ENCODE peak calls at places on chromosomes 2 and 18, in eight cellular contexts. P is occipital lobe, A is caudate nucleus, G is DMS79 treated with DMSO at 0.1 percent for 48 hours, E is neural crest cell, J is GM23248, I is HS-5, O is LoVo. B is an unnamed sample.

GRCh38 chr2:18473241-18473841 is 87.1 kb downstream of the RDH14 start:
- DNase-seq in E (no peak), O (no peak), J (peak), P (no peak), I (peak), G (no peak), A (no peak), B (peak)

GRCh38 chr2:129467012-129467779 is 512.3 kb upstream of the RAB6C start:
- DNase-seq in J (no peak), A (no peak), O (no peak), P (no peak), I (no peak), E (no peak), G (no peak), B (no peak)

GRCh38 chr2:40488927-40489677 is 37.2 kb upstream of the SLC8A1 start:
- DNase-seq in A (no peak), E (no peak), I (no peak), P (no peak), G (no peak), J (peak), O (peak), B (peak)

GRCh38 chr18:78768221-78768620 is 211.4 kb upstream of the SALL3 start:
- DNase-seq in O (no peak), E (no peak), G (no peak), P (no peak), J (no peak), I (no peak), A (no peak), B (no peak)

GRCh38 chr2:168192143-168192785 is 55.1 kb downstream of the STK39 start:
- DNase-seq in I (no peak), P (no peak), A (no peak), E (no peak), G (no peak), O (no peak), J (no peak), B (no peak)

GRCh38 chr2:219443016-219443696 is 8.5 kb downstream of the SPEG start:
- DNase-seq in P (no peak), J (peak), G (no peak), O (no peak), A (no peak), I (no peak), E (no peak), B (no peak)

GRCh38 chr2:140601342-140601741 is 1529.5 kb downstream of the LRP1B start:
- DNase-seq in P (no peak), I (no peak), J (no peak), E (no peak), A (no peak), O (no peak), G (no peak), B (no peak)

GRCh38 chr2:120734930-120735611 is 597 bp upstream of the GLI2 start:
- DNase-seq in P (no peak), J (peak), G (no peak), I (no peak), E (no peak), O (no peak), A (no peak), B (no peak)

GRCh38 chr2:201777043-201777442 is 3.7 kb downstream of the ALS2 start:
- DNase-seq in G (no peak), I (no peak), J (peak), O (no peak), P (no peak), E (no peak), A (no peak), B (peak)

GRCh38 chr18:46040747-46041104 is 31.3 kb downstream of the PSTPIP2 start:
- DNase-seq in P (no peak), O (no peak), J (no peak), A (no peak), G (no peak), I (no peak), E (no peak), B (no peak)

GRCh38 chr2:189261431-189261841 is 81.9 kb upstream of the COL5A2 start:
- DNase-seq in E (no peak), A (no peak), P (no peak), I (peak), O (no peak), G (no peak), J (peak), B (peak)

GRCh38 chr2:15595342-15595905 is 3.8 kb downstream of the DDX1 start:
- DNase-seq in A (no peak), E (no peak), G (no peak), I (no peak), P (no peak), J (no peak), O (no peak), B (no peak)

GRCh38 chr2:24785704-24786321 is 7.4 kb downstream of the PTRHD1 start:
- DNase-seq in J (no peak), E (no peak), O (no peak), P (no peak), I (no peak), A (no peak), G (peak), B (no peak)

GRCh38 chr2:152827944-152828343 is 109.5 kb downstream of the ARL6IP6 start:
- DNase-seq in E (no peak), P (no peak), J (no peak), G (no peak), A (no peak), O (no peak), I (no peak), B (no peak)

GRCh38 chr2:188787661-188788044 is 186.5 kb upstream of the COL3A1 start:
- DNase-seq in P (no peak), J (peak), I (no peak), E (no peak), A (no peak), G (no peak), O (no peak), B (peak)

GRCh38 chr2:120229341-120229740 is 6.1 kb upstream of the TMEM185B start:
- DNase-seq in G (no peak), O (no peak), E (no peak), P (no peak), A (no peak), J (no peak), I (no peak), B (no peak)

GRCh38 chr2:74079522-74080341 is 68.0 kb downstream of the BOLA3 start:
- DNase-seq in A (no peak), P (no peak), G (no peak), I (no peak), J (no peak), E (no peak), O (no peak), B (no peak)

GRCh38 chr18:37662099-37662498 is 96.5 kb upstream of the CELF4 start:
- DNase-seq in G (no peak), A (no peak), E (no peak), I (no peak), J (no peak), P (no peak), O (no peak), B (no peak)

GRCh38 chr2:98492441-98492840 is 47.8 kb downstream of the INPP4A start:
- DNase-seq in G (no peak), A (no peak), E (no peak), I (no peak), P (no peak), J (no peak), O (no peak), B (no peak)

GRCh38 chr18:49024808-49025361 is 74.1 kb upstream of the SMAD7 start:
- DNase-seq in J (no peak), O (no peak), G (no peak), A (no peak), P (no peak), E (no peak), I (no peak), B (no peak)

GRCh38 chr2:95039410-95039809 is 13.9 kb downstream of the MAL start:
- DNase-seq in A (no peak), O (no peak), J (no peak), P (no peak), I (no peak), E (no peak), G (no peak), B (no peak)

GRCh38 chr2:174748948-174749347 is 15.3 kb downstream of the CHRNA1 start:
- DNase-seq in J (peak), P (peak), I (peak), G (peak), E (peak), O (peak), A (peak), B (peak)

GRCh38 chr18:22847392-22847791 is 85.7 kb upstream of the RBBP8 start:
- DNase-seq in G (no peak), O (no peak), P (no peak), E (no peak), I (no peak), A (no peak), J (peak), B (peak)

GRCh38 chr18:23178661-23179081 is 43.4 kb downstream of the CABLES1 start:
- DNase-seq in O (no peak), I (no peak), J (no peak), E (no peak), P (no peak), G (peak), A (no peak), B (no peak)

GRCh38 chr2:145752091-145752806 is 1232.3 kb upstream of the ZEB2 start:
- DNase-seq in J (peak), O (peak), I (no peak), E (peak), A (no peak), G (peak), P (no peak), B (peak)

GRCh38 chr18:58694720-58695468 is 23.6 kb downstream of the MALT1 start:
- DNase-seq in E (no peak), G (no peak), A (no peak), I (no peak), O (no peak), J (no peak), P (no peak), B (no peak)

GRCh38 chr2:30026091-30027055 is 105.0 kb upstream of the ALK start:
- DNase-seq in E (peak), J (peak), O (peak), G (peak), A (peak), I (no peak), P (peak), B (peak)

GRCh38 chr18:38497281-38497680 is 931.7 kb upstream of the CELF4 start:
- DNase-seq in J (no peak), P (no peak), O (no peak), G (no peak), I (no peak), A (no peak), E (no peak), B (no peak)